ENCODE peak calls at places on chromosomes 2 and 18, in four cellular contexts. T, P, W and Z are unnamed samples.

GRCh38 chr2:30110773-30111172 is 36.0 kb upstream of the YPEL5 start:
- DNase-seq in T (no peak), P (peak; percentile 49), W (no peak), Z (no peak)

GRCh38 chr2:214545881-214546280 is 135.0 kb downstream of the VWC2L start:
- DNase-seq in P (no peak), W (no peak), T (no peak), Z (no peak)

GRCh38 chr2:172615862-172616261 is 60.0 kb downstream of the PDK1 start:
- DNase-seq in T (no peak), P (no peak), W (no peak), Z (no peak)

GRCh38 chr18:4639628-4640310 is 184.7 kb upstream of the DLGAP1 start:
- DNase-seq in W (no peak), P (no peak), T (no peak), Z (peak; percentile 33)

GRCh38 chr2:27720004-27720551 is 51.4 kb upstream of the MRPL33 start:
- DNase-seq in P (peak; percentile 92), T (no peak), W (no peak), Z (peak; percentile 62)

GRCh38 chr18:70384181-70384790 is 95.4 kb downstream of the SOCS6 start:
- DNase-seq in P (peak; percentile 83), T (no peak), W (no peak), Z (peak; percentile 33)

GRCh38 chr2:155841442-155841841 is 491.1 kb downstream of the NR4A2 start:
- DNase-seq in W (peak; percentile 9), P (no peak), T (no peak), Z (no peak)

GRCh38 chr2:204177977-204178522 is 241.5 kb downstream of the ICOS start:
- DNase-seq in W (peak; percentile 66), P (peak; percentile 20), T (peak; percentile 42), Z (peak; percentile 72)

GRCh38 chr2:43265006-43265770 is 38.8 kb upstream of the ZFP36L2 start:
- DNase-seq in P (no peak), W (peak; percentile 24), T (no peak), Z (no peak)

GRCh38 chr2:107717666-107718065 is 109.0 kb upstream of the RGPD4 start:
- DNase-seq in P (no peak), W (peak; percentile 59), T (no peak), Z (no peak)

GRCh38 chr18:45287531-45287930 is 327.7 kb upstream of the SLC14A2 start:
- DNase-seq in T (no peak), W (no peak), P (no peak), Z (no peak)

GRCh38 chr2:163200726-163201125 is 362.2 kb upstream of the KCNH7 start:
- DNase-seq in P (no peak), T (no peak), W (no peak), Z (no peak)

GRCh38 chr2:43824951-43825493 is 13.6 kb downstream of the ABCG5 start:
- DNase-seq in P (no peak), W (no peak), T (no peak), Z (no peak)

GRCh38 chr2:239756392-239757153 is 268.6 kb downstream of the NDUFA10 start:
- DNase-seq in P (peak; percentile 55), W (no peak), T (no peak), Z (no peak)

GRCh38 chr2:175004730-175004979 is 526 bp downstream of the CHN1 start:
- DNase-seq in W (no peak), P (no peak), T (no peak), Z (no peak)

GRCh38 chr2:36352024-36352398 is 3.6 kb upstream of the CRIM1 start:
- DNase-seq in T (no peak), W (peak; percentile 65), P (no peak), Z (peak; percentile 70)

GRCh38 chr2:64214281-64215115 is 70.3 kb upstream of the PELI1 start:
- DNase-seq in W (no peak), T (no peak), P (no peak), Z (no peak)

GRCh38 chr2:179593323-179593722 is 268.1 kb downstream of the ZNF385B start:
- DNase-seq in P (no peak), W (no peak), T (no peak), Z (no peak)

GRCh38 chr2:71685073-71685848 is 231.9 kb downstream of the DYSF start:
- DNase-seq in W (peak; percentile 35), T (no peak), P (no peak), Z (no peak)

GRCh38 chr2:112547333-112547732 is 5.1 kb downstream of the POLR1B start:
- DNase-seq in P (no peak), T (no peak), W (no peak), Z (peak; percentile 84)

GRCh38 chr2:128358941-128359731 is 40.5 kb upstream of the HS6ST1 start:
- DNase-seq in W (no peak), P (no peak), T (no peak), Z (no peak)

GRCh38 chr2:27495840-27496356 is 741 bp upstream of the GCKR start:
- DNase-seq in P (no peak), T (no peak), W (no peak), Z (no peak)

GRCh38 chr2:54881759-54882158 is 158.3 kb downstream of the EML6 start:
- DNase-seq in W (no peak), T (no peak), P (no peak), Z (no peak)

GRCh38 chr18:21194871-21195771 is 46.9 kb upstream of the GREB1L start:
- DNase-seq in P (no peak), T (no peak), W (peak; percentile 44), Z (peak; percentile 59)

GRCh38 chr2:30981519-30981918 is 156.7 kb downstream of the GALNT14 start:
- DNase-seq in P (no peak), T (no peak), W (peak; percentile 26), Z (no peak)

GRCh38 chr2:239662413-239663120 is 261.7 kb upstream of the HDAC4 start:
- DNase-seq in P (no peak), T (no peak), W (no peak), Z (no peak)

GRCh38 chr2:69975853-69976462 is 14.5 kb upstream of the ASPRV1 start:
- DNase-seq in T (no peak), W (no peak), P (no peak), Z (no peak)

GRCh38 chr2:27442981-27443323 is 771 bp downstream of the KRTCAP3 start:
- DNase-seq in T (no peak), W (no peak), P (no peak), Z (no peak)

GRCh38 chr18:35625232-35625631 is 43.7 kb downstream of the GALNT1 start:
- DNase-seq in W (no peak), P (no peak), T (no peak), Z (no peak)

GRCh38 chr2:27891063-27891819 is 712 bp downstream of the BABAM2 start:
- DNase-seq in P (peak; percentile 66), W (peak; percentile 74), T (peak; percentile 82), Z (peak; percentile 78)

GRCh38 chr2:74546004-74546403 is 7.7 kb downstream of the LOXL3 start:
- DNase-seq in T (no peak), W (no peak), P (no peak), Z (no peak)

GRCh38 chr2:234715671-234716250 is 218.9 kb upstream of the ARL4C start:
- DNase-seq in T (no peak), P (no peak), W (no peak), Z (no peak)

GRCh38 chr2:172085460-172086159 is at the start of gene DLX1:
- DNase-seq in W (peak; percentile 46), P (no peak), T (no peak), Z (no peak)

GRCh38 chr2:75146903-75147332 is 52.4 kb downstream of the TACR1 start:
- DNase-seq in P (no peak), T (no peak), W (no peak), Z (no peak)

GRCh38 chr2:133365117-133365516 is 203.1 kb downstream of the NCKAP5 start:
- DNase-seq in P (peak; percentile 33), T (no peak), W (no peak), Z (no peak)

GRCh38 chr2:9124231-9124651 is 82.4 kb upstream of the ASAP2 start:
- DNase-seq in T (no peak), P (no peak), W (no peak), Z (no peak)

GRCh38 chr2:189287982-189288494 is 108.5 kb upstream of the COL5A2 start:
- DNase-seq in T (no peak), P (peak; percentile 70), W (peak; percentile 72), Z (peak; percentile 91)
- TF ChIP-seq CTCF in T (no peak), P (peak; percentile 38), W (peak; percentile 49), Z (peak; percentile 73)

DNA sequence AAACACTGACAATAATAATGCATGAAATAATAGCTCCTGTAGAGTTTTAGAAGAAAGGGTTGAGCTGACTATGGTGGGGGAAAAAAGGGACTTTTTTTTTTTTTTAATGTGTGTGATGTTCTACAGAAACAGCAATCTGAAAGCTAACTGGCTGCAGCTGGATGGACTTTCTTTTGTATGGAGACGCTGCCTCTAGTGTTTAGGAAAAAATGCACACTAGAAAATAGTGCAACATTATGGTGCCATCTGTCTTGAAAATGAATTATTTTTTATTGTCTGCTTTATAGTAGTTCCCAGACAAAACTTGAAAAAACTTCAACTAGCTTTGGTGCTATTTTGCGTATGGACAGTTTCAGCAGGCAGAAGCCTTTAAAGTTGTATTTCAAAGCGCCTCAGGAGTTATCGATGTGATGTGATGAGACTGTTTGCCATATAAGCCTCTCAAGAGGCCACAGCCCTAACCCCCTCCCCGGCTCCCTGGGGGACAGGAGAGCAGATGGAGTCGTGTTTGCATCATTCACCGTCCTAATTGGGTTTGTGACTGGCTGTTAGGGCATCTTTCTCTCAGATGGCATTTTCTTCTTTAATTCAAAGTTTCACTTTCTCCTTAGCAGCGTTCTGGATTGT is 86.9 kb downstream of the LTBP1 start:
- DNase-seq in T (no peak), W (peak; percentile 59), P (peak; percentile 52), Z (peak; percentile 56)
- TF ChIP-seq CTCF in T (peak; percentile 36), W (peak; percentile 50), P (peak; percentile 58), Z (peak; percentile 57)

DNA sequence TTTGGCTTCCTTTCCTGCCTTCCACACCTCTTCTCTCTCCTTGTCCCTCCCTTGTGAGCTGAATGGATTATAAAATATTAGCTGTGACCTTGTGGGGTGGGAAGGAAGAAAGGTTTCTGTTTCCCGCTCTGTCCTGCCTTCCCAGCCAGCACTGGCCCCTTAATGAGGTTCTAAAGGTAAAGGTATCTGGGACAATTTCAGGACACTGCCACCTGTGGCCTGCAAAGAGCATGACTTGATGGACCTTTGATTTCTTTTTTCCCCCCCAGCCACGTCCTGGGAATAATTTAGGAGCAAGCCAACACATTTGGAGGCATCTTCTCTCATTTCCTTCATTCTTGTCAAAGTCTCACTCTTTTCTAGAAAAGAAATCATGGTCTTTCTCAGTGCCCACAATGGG is 246.7 kb upstream of the EPAS1 start:
- DNase-seq in T (no peak), P (no peak), W (no peak), Z (no peak)
- TF ChIP-seq CTCF in T (no peak), P (peak; percentile 23), W (peak; percentile 33), Z (no peak)

GRCh38 chr2:223669453-223670225 is 67.5 kb upstream of the SCG2 start:
- DNase-seq in T (no peak), P (peak; percentile 77), W (no peak), Z (no peak)

DNA sequence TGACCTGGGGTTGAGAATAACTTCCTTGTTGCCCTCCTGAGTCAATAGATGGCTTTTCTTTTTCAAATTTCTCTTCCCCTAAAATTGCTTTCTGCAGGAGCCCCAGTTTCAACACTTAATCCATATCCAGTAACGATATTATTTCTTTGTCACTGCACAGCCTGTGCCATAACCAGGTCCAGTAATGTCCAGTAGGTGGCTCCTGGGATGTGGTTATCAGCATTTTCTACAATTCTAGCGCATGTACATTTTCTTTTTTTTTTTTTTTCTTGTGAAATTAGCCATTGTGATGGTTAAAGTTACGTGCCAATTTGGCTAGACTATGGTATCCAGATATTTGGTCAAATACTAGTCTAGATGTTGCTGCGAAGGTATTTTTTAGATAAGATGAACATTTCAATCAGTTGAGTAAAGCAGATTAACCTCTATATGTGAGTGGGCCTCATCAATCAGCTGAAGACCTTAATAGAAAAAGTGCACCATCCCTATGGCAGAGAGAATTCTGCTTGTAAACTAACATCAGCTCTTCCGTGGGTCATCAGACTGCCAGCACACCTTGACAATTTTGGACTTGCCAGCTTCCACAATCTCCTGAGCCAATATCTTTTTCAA is 72.9 kb upstream of the SCG2 start:
- DNase-seq in T (no peak), P (peak; percentile 56), W (peak; percentile 19), Z (peak; percentile 58)
- TF ChIP-seq CTCF in T (peak; percentile 33), P (peak; percentile 84), W (peak; percentile 52), Z (peak; percentile 67)